ENCODE peak calls at places on chromosomes 3 and 15, in nine cellular contexts. One of them, this sample, is unnamed.

GRCh38 chr3:22980346-22980745 is 222.8 kb upstream of the UBE2E2 start:
- DNase-seq in iPS-NIHi11: no peak
- DNase-seq in HuH-7: no peak
- DNase-seq in mesothelial cell of epicardium: no peak
- DNase-seq in glomerular endothelial cell: no peak
- DNase-seq in cerebellar cortex: no peak
- DNase-seq in activated T-cell treated with anti-CD3 and anti-CD28 coated beads for 1 hour: no peak
- DNase-seq in HAP-1: no peak
- DNase-seq in NCI-H1930: no peak
- DNase-seq in this sample: no peak

GRCh38 chr3:143972495-143973351 is 1.1 kb downstream of the DIPK2A start:
- DNase-seq in NCI-H1930: peak; percentile 49
- DNase-seq in cerebellar cortex: peak; percentile 86
- DNase-seq in HAP-1: peak; percentile 71
- DNase-seq in HuH-7: peak; percentile 45
- DNase-seq in activated T-cell treated with anti-CD3 and anti-CD28 coated beads for 1 hour: peak; percentile 49
- DNase-seq in glomerular endothelial cell: no peak
- DNase-seq in iPS-NIHi11: peak; percentile 41
- DNase-seq in mesothelial cell of epicardium: peak; percentile 48
- DNase-seq in this sample: peak; percentile 92

GRCh38 chr3:132083583-132084372 is 49.0 kb upstream of the CPNE4 start:
- DNase-seq in iPS-NIHi11: peak; percentile 9
- DNase-seq in mesothelial cell of epicardium: no peak
- DNase-seq in glomerular endothelial cell: peak; percentile 47
- DNase-seq in HAP-1: peak; percentile 12
- DNase-seq in cerebellar cortex: no peak
- DNase-seq in activated T-cell treated with anti-CD3 and anti-CD28 coated beads for 1 hour: no peak
- DNase-seq in NCI-H1930: no peak
- DNase-seq in HuH-7: no peak
- DNase-seq in this sample: no peak

GRCh38 chr3:71673486-71673885 is 51.7 kb downstream of the EIF4E3 start:
- DNase-seq in glomerular endothelial cell: no peak
- DNase-seq in cerebellar cortex: no peak
- DNase-seq in activated T-cell treated with anti-CD3 and anti-CD28 coated beads for 1 hour: no peak
- DNase-seq in HuH-7: no peak
- DNase-seq in mesothelial cell of epicardium: no peak
- DNase-seq in HAP-1: no peak
- DNase-seq in NCI-H1930: no peak
- DNase-seq in iPS-NIHi11: no peak
- DNase-seq in this sample: no peak

GRCh38 chr3:5497497-5497896 is 310.0 kb downstream of the EDEM1 start:
- DNase-seq in HAP-1: no peak
- DNase-seq in HuH-7: no peak
- DNase-seq in activated T-cell treated with anti-CD3 and anti-CD28 coated beads for 1 hour: no peak
- DNase-seq in iPS-NIHi11: no peak
- DNase-seq in glomerular endothelial cell: no peak
- DNase-seq in cerebellar cortex: no peak
- DNase-seq in NCI-H1930: no peak
- DNase-seq in mesothelial cell of epicardium: no peak
- DNase-seq in this sample: no peak

GRCh38 chr3:61537366-61537765 is 24.0 kb upstream of the PTPRG start:
- DNase-seq in cerebellar cortex: no peak
- DNase-seq in NCI-H1930: no peak
- DNase-seq in iPS-NIHi11: peak; percentile 61
- DNase-seq in mesothelial cell of epicardium: no peak
- DNase-seq in HuH-7: no peak
- DNase-seq in glomerular endothelial cell: no peak
- DNase-seq in activated T-cell treated with anti-CD3 and anti-CD28 coated beads for 1 hour: no peak
- DNase-seq in HAP-1: no peak
- DNase-seq in this sample: no peak

GRCh38 chr3:151787626-151788025 is 26.3 kb upstream of the AADAC start:
- DNase-seq in iPS-NIHi11: no peak
- DNase-seq in HuH-7: no peak
- DNase-seq in activated T-cell treated with anti-CD3 and anti-CD28 coated beads for 1 hour: no peak
- DNase-seq in glomerular endothelial cell: no peak
- DNase-seq in cerebellar cortex: no peak
- DNase-seq in mesothelial cell of epicardium: no peak
- DNase-seq in NCI-H1930: no peak
- DNase-seq in HAP-1: no peak
- DNase-seq in this sample: no peak

GRCh38 chr3:159418571-159419526 is 569.8 kb upstream of the IL12A start:
- DNase-seq in iPS-NIHi11: no peak
- DNase-seq in cerebellar cortex: no peak
- DNase-seq in HAP-1: no peak
- DNase-seq in mesothelial cell of epicardium: no peak
- DNase-seq in NCI-H1930: no peak
- DNase-seq in glomerular endothelial cell: no peak
- DNase-seq in activated T-cell treated with anti-CD3 and anti-CD28 coated beads for 1 hour: no peak
- DNase-seq in HuH-7: no peak
- DNase-seq in this sample: no peak

GRCh38 chr3:172089250-172089649 is 49.9 kb downstream of the FNDC3B start:
- DNase-seq in HuH-7: no peak
- DNase-seq in iPS-NIHi11: no peak
- DNase-seq in cerebellar cortex: no peak
- DNase-seq in mesothelial cell of epicardium: no peak
- DNase-seq in activated T-cell treated with anti-CD3 and anti-CD28 coated beads for 1 hour: no peak
- DNase-seq in HAP-1: no peak
- DNase-seq in NCI-H1930: no peak
- DNase-seq in glomerular endothelial cell: no peak
- DNase-seq in this sample: no peak

GRCh38 chr3:37974121-37974927 is 16.3 kb upstream of the VILL start:
- DNase-seq in NCI-H1930: no peak
- DNase-seq in HAP-1: peak; percentile 75
- DNase-seq in HuH-7: peak; percentile 81
- DNase-seq in iPS-NIHi11: peak; percentile 84
- DNase-seq in activated T-cell treated with anti-CD3 and anti-CD28 coated beads for 1 hour: peak; percentile 59
- DNase-seq in cerebellar cortex: peak; percentile 63
- DNase-seq in glomerular endothelial cell: no peak
- DNase-seq in mesothelial cell of epicardium: no peak
- DNase-seq in this sample: peak; percentile 69

GRCh38 chr15:92306662-92307061 is 87.0 kb upstream of the ST8SIA2 start:
- DNase-seq in NCI-H1930: no peak
- DNase-seq in HuH-7: peak; percentile 15
- DNase-seq in activated T-cell treated with anti-CD3 and anti-CD28 coated beads for 1 hour: no peak
- DNase-seq in cerebellar cortex: no peak
- DNase-seq in glomerular endothelial cell: no peak
- DNase-seq in iPS-NIHi11: peak; percentile 40
- DNase-seq in mesothelial cell of epicardium: no peak
- DNase-seq in HAP-1: peak; percentile 16
- DNase-seq in this sample: no peak

GRCh38 chr3:141401584-141402475 is 33.5 kb downstream of the ZBTB38 start:
- DNase-seq in HAP-1: peak; percentile 54
- DNase-seq in HuH-7: no peak
- DNase-seq in iPS-NIHi11: peak; percentile 79
- DNase-seq in cerebellar cortex: peak; percentile 35
- DNase-seq in NCI-H1930: no peak
- DNase-seq in glomerular endothelial cell: no peak
- DNase-seq in mesothelial cell of epicardium: no peak
- DNase-seq in activated T-cell treated with anti-CD3 and anti-CD28 coated beads for 1 hour: peak; percentile 17
- DNase-seq in this sample: peak; percentile 55

GRCh38 chr3:107208100-107208499 is 169.1 kb upstream of the CCDC54 start:
- DNase-seq in NCI-H1930: no peak
- DNase-seq in mesothelial cell of epicardium: no peak
- DNase-seq in HAP-1: peak; percentile 49
- DNase-seq in glomerular endothelial cell: peak; percentile 79
- DNase-seq in activated T-cell treated with anti-CD3 and anti-CD28 coated beads for 1 hour: no peak
- DNase-seq in HuH-7: no peak
- DNase-seq in cerebellar cortex: peak; percentile 10
- DNase-seq in iPS-NIHi11: peak; percentile 20
- DNase-seq in this sample: peak; percentile 17

GRCh38 chr15:63938486-63939061 is 104.8 kb upstream of the HERC1 start:
- DNase-seq in mesothelial cell of epicardium: no peak
- DNase-seq in glomerular endothelial cell: no peak
- DNase-seq in iPS-NIHi11: no peak
- DNase-seq in HuH-7: no peak
- DNase-seq in HAP-1: no peak
- DNase-seq in cerebellar cortex: no peak
- DNase-seq in activated T-cell treated with anti-CD3 and anti-CD28 coated beads for 1 hour: no peak
- DNase-seq in NCI-H1930: no peak
- DNase-seq in this sample: no peak

GRCh38 chr15:78225783-78226541 is 8.4 kb downstream of the ACSBG1 start:
- DNase-seq in HuH-7: no peak
- DNase-seq in glomerular endothelial cell: no peak
- DNase-seq in HAP-1: no peak
- DNase-seq in iPS-NIHi11: no peak
- DNase-seq in mesothelial cell of epicardium: no peak
- DNase-seq in cerebellar cortex: no peak
- DNase-seq in activated T-cell treated with anti-CD3 and anti-CD28 coated beads for 1 hour: no peak
- DNase-seq in NCI-H1930: no peak
- DNase-seq in this sample: no peak

GRCh38 chr15:88651971-88652370 is 13.2 kb downstream of the ISG20 start:
- DNase-seq in iPS-NIHi11: no peak
- DNase-seq in NCI-H1930: no peak
- DNase-seq in HuH-7: no peak
- DNase-seq in mesothelial cell of epicardium: no peak
- DNase-seq in HAP-1: no peak
- DNase-seq in activated T-cell treated with anti-CD3 and anti-CD28 coated beads for 1 hour: no peak
- DNase-seq in cerebellar cortex: no peak
- DNase-seq in glomerular endothelial cell: no peak
- DNase-seq in this sample: no peak

GRCh38 chr15:76347507-76348055 is 11.0 kb downstream of the ISL2 start:
- DNase-seq in activated T-cell treated with anti-CD3 and anti-CD28 coated beads for 1 hour: no peak
- DNase-seq in mesothelial cell of epicardium: no peak
- DNase-seq in glomerular endothelial cell: no peak
- DNase-seq in NCI-H1930: no peak
- DNase-seq in HAP-1: no peak
- DNase-seq in cerebellar cortex: no peak
- DNase-seq in HuH-7: no peak
- DNase-seq in iPS-NIHi11: no peak
- DNase-seq in this sample: no peak

GRCh38 chr3:50157821-50158556 is 2.9 kb downstream of the SEMA3F start:
- DNase-seq in cerebellar cortex: no peak
- DNase-seq in HAP-1: no peak
- DNase-seq in iPS-NIHi11: no peak
- DNase-seq in mesothelial cell of epicardium: no peak
- DNase-seq in HuH-7: no peak
- DNase-seq in activated T-cell treated with anti-CD3 and anti-CD28 coated beads for 1 hour: no peak
- DNase-seq in NCI-H1930: no peak
- DNase-seq in glomerular endothelial cell: no peak
- DNase-seq in this sample: no peak

GRCh38 chr3:14780927-14781507 is 37.7 kb upstream of the FGD5 start:
- DNase-seq in HAP-1: peak; percentile 78
- DNase-seq in HuH-7: peak; percentile 88
- DNase-seq in mesothelial cell of epicardium: peak; percentile 18
- DNase-seq in iPS-NIHi11: peak; percentile 85
- DNase-seq in glomerular endothelial cell: no peak
- DNase-seq in NCI-H1930: no peak
- DNase-seq in activated T-cell treated with anti-CD3 and anti-CD28 coated beads for 1 hour: no peak
- DNase-seq in cerebellar cortex: peak; percentile 41
- DNase-seq in this sample: peak; percentile 83

GRCh38 chr3:170055209-170055608 is 17.4 kb downstream of the GPR160 start:
- DNase-seq in iPS-NIHi11: no peak
- DNase-seq in HuH-7: no peak
- DNase-seq in mesothelial cell of epicardium: no peak
- DNase-seq in glomerular endothelial cell: no peak
- DNase-seq in HAP-1: no peak
- DNase-seq in cerebellar cortex: no peak
- DNase-seq in activated T-cell treated with anti-CD3 and anti-CD28 coated beads for 1 hour: no peak
- DNase-seq in NCI-H1930: no peak
- DNase-seq in this sample: no peak

GRCh38 chr15:68313501-68314390 is 36.2 kb downstream of the FEM1B start:
- DNase-seq in iPS-NIHi11: no peak
- DNase-seq in NCI-H1930: no peak
- DNase-seq in HAP-1: peak; percentile 10
- DNase-seq in activated T-cell treated with anti-CD3 and anti-CD28 coated beads for 1 hour: no peak
- DNase-seq in mesothelial cell of epicardium: no peak
- DNase-seq in cerebellar cortex: no peak
- DNase-seq in HuH-7: no peak
- DNase-seq in glomerular endothelial cell: no peak
- DNase-seq in this sample: no peak

GRCh38 chr3:165642761-165643432 is 194.3 kb downstream of the BCHE start:
- DNase-seq in iPS-NIHi11: peak; percentile 32
- DNase-seq in mesothelial cell of epicardium: no peak
- DNase-seq in activated T-cell treated with anti-CD3 and anti-CD28 coated beads for 1 hour: no peak
- DNase-seq in cerebellar cortex: peak; percentile 59
- DNase-seq in HuH-7: no peak
- DNase-seq in HAP-1: no peak
- DNase-seq in NCI-H1930: no peak
- DNase-seq in glomerular endothelial cell: peak; percentile 97
- DNase-seq in this sample: peak; percentile 72

GRCh38 chr3:150545419-150546225 is 674 bp downstream of the SERP1 start:
- DNase-seq in HuH-7: peak; percentile 4
- DNase-seq in mesothelial cell of epicardium: peak; percentile 24
- DNase-seq in cerebellar cortex: peak; percentile 44
- DNase-seq in activated T-cell treated with anti-CD3 and anti-CD28 coated beads for 1 hour: peak; percentile 29
- DNase-seq in glomerular endothelial cell: no peak
- DNase-seq in HAP-1: peak; percentile 53
- DNase-seq in NCI-H1930: no peak
- DNase-seq in iPS-NIHi11: peak; percentile 21
- DNase-seq in this sample: peak; percentile 71

GRCh38 chr3:111531446-111531845 is 10.6 kb upstream of the CD96 start:
- DNase-seq in glomerular endothelial cell: no peak
- DNase-seq in HuH-7: no peak
- DNase-seq in mesothelial cell of epicardium: no peak
- DNase-seq in iPS-NIHi11: no peak
- DNase-seq in NCI-H1930: no peak
- DNase-seq in HAP-1: no peak
- DNase-seq in activated T-cell treated with anti-CD3 and anti-CD28 coated beads for 1 hour: no peak
- DNase-seq in cerebellar cortex: no peak
- DNase-seq in this sample: no peak

GRCh38 chr15:74613089-74613952 is 2.3 kb upstream of the CLK3 start:
- DNase-seq in iPS-NIHi11: no peak
- DNase-seq in glomerular endothelial cell: no peak
- DNase-seq in mesothelial cell of epicardium: no peak
- DNase-seq in cerebellar cortex: no peak
- DNase-seq in HAP-1: no peak
- DNase-seq in HuH-7: peak; percentile 47
- DNase-seq in activated T-cell treated with anti-CD3 and anti-CD28 coated beads for 1 hour: no peak
- DNase-seq in NCI-H1930: no peak
- DNase-seq in this sample: peak; percentile 21

GRCh38 chr3:72008226-72008996 is 223.5 kb upstream of the PROK2 start:
- DNase-seq in mesothelial cell of epicardium: no peak
- DNase-seq in glomerular endothelial cell: no peak
- DNase-seq in cerebellar cortex: no peak
- DNase-seq in HuH-7: no peak
- DNase-seq in HAP-1: no peak
- DNase-seq in iPS-NIHi11: no peak
- DNase-seq in NCI-H1930: no peak
- DNase-seq in activated T-cell treated with anti-CD3 and anti-CD28 coated beads for 1 hour: no peak
- DNase-seq in this sample: no peak

GRCh38 chr15:96125681-96126080 is 204.8 kb upstream of the NR2F2 start:
- DNase-seq in HAP-1: no peak
- DNase-seq in activated T-cell treated with anti-CD3 and anti-CD28 coated beads for 1 hour: no peak
- DNase-seq in iPS-NIHi11: no peak
- DNase-seq in cerebellar cortex: no peak
- DNase-seq in glomerular endothelial cell: no peak
- DNase-seq in mesothelial cell of epicardium: no peak
- DNase-seq in HuH-7: no peak
- DNase-seq in NCI-H1930: no peak
- DNase-seq in this sample: no peak

GRCh38 chr15:29139540-29140459 is 129.8 kb downstream of the NSMCE3 start:
- DNase-seq in HAP-1: peak; percentile 80
- DNase-seq in mesothelial cell of epicardium: no peak
- DNase-seq in NCI-H1930: no peak
- DNase-seq in activated T-cell treated with anti-CD3 and anti-CD28 coated beads for 1 hour: peak; percentile 41
- DNase-seq in cerebellar cortex: peak; percentile 38
- DNase-seq in glomerular endothelial cell: no peak
- DNase-seq in HuH-7: peak; percentile 83
- DNase-seq in iPS-NIHi11: peak; percentile 97
- DNase-seq in this sample: peak; percentile 65

GRCh38 chr3:125079675-125080045 is 23.9 kb upstream of the HEG1 start:
- DNase-seq in activated T-cell treated with anti-CD3 and anti-CD28 coated beads for 1 hour: no peak
- DNase-seq in HAP-1: no peak
- DNase-seq in HuH-7: no peak
- DNase-seq in mesothelial cell of epicardium: no peak
- DNase-seq in cerebellar cortex: no peak
- DNase-seq in glomerular endothelial cell: no peak
- DNase-seq in NCI-H1930: no peak
- DNase-seq in iPS-NIHi11: no peak
- DNase-seq in this sample: no peak

GRCh38 chr3:197430502-197430901 is 125.3 kb downstream of the BDH1 start:
- DNase-seq in HuH-7: no peak
- DNase-seq in HAP-1: no peak
- DNase-seq in glomerular endothelial cell: no peak
- DNase-seq in mesothelial cell of epicardium: no peak
- DNase-seq in iPS-NIHi11: no peak
- DNase-seq in NCI-H1930: no peak
- DNase-seq in cerebellar cortex: no peak
- DNase-seq in activated T-cell treated with anti-CD3 and anti-CD28 coated beads for 1 hour: no peak
- DNase-seq in this sample: no peak

GRCh38 chr15:56232058-56232457 is 11.6 kb downstream of the RFX7 start:
- DNase-seq in activated T-cell treated with anti-CD3 and anti-CD28 coated beads for 1 hour: no peak
- DNase-seq in iPS-NIHi11: no peak
- DNase-seq in HuH-7: no peak
- DNase-seq in cerebellar cortex: no peak
- DNase-seq in glomerular endothelial cell: no peak
- DNase-seq in NCI-H1930: no peak
- DNase-seq in mesothelial cell of epicardium: no peak
- DNase-seq in HAP-1: no peak
- DNase-seq in this sample: no peak

This sample was measured in T47D.